ENCODE peak calls at places on chromosomes 6 and 20, in nine cellular contexts. N, G, Q, T, V, L, X, Z and E are unnamed samples.

GRCh38 chr6:159761135-159761872 is 541 bp upstream of the ACAT2 start:
- DNase-seq in N (peak), G (no peak), Q (peak), T (no peak), V (peak), L (no peak), X (peak), Z (no peak), E (peak)

GRCh38 chr6:98467091-98467490 is 367.3 kb upstream of the POU3F2 start:
- DNase-seq in N (no peak), G (no peak), Q (no peak), T (no peak), V (no peak), L (no peak), X (no peak), Z (no peak), E (no peak)

GRCh38 chr6:35328108-35328723 is 14.1 kb upstream of the PPARD start:
- DNase-seq in N (no peak), G (no peak), Q (no peak), T (no peak), V (no peak), L (no peak), X (peak), Z (no peak), E (no peak)

GRCh38 chr6:105484238-105485161 is 81.6 kb upstream of the PREP start:
- DNase-seq in N (peak), G (no peak), Q (no peak), T (peak), V (peak), L (no peak), X (peak), Z (peak), E (no peak)

GRCh38 chr20:31713312-31714049 is 9.2 kb downstream of the BCL2L1 start:
- DNase-seq in N (peak), G (peak), Q (no peak), T (no peak), V (no peak), L (no peak), X (peak), Z (peak), E (no peak)

GRCh38 chr6:45681860-45682488 is 304.2 kb upstream of the SUPT3H start:
- DNase-seq in N (no peak), G (no peak), Q (no peak), T (no peak), V (no peak), L (peak), X (no peak), Z (no peak), E (peak)

GRCh38 chr6:225121-225721 is 67.1 kb upstream of the DUSP22 start:
- DNase-seq in N (no peak), G (peak), Q (no peak), T (no peak), V (no peak), L (no peak), X (no peak), Z (no peak), E (peak)

GRCh38 chr20:20407891-20408805 is 40.2 kb downstream of the INSM1 start:
- DNase-seq in N (no peak), G (no peak), Q (no peak), T (peak), V (no peak), L (no peak), X (peak), Z (peak), E (no peak)

GRCh38 chr6:38179794-38180430 is 360.4 kb downstream of the ZFAND3 start:
- DNase-seq in N (no peak), G (no peak), Q (no peak), T (no peak), V (no peak), L (no peak), X (no peak), Z (no peak), E (no peak)

GRCh38 chr20:93641-94040 is 6.2 kb downstream of the DEFB125 start:
- DNase-seq in N (no peak), G (no peak), Q (no peak), T (no peak), V (no peak), L (no peak), X (no peak), Z (no peak), E (no peak)

GRCh38 chr6:52551483-52552277 is 25.2 kb downstream of the TRAM2 start:
- DNase-seq in N (peak), G (peak), Q (peak), T (no peak), V (no peak), L (no peak), X (peak), Z (no peak), E (no peak)

GRCh38 chr20:11261533-11262000 is 587.8 kb upstream of the JAG1 start:
- DNase-seq in N (no peak), G (no peak), Q (no peak), T (no peak), V (no peak), L (no peak), X (no peak), Z (no peak), E (no peak)

GRCh38 chr6:145247677-145248419 is 487.5 kb downstream of the EPM2A start:
- DNase-seq in N (peak), G (no peak), Q (no peak), T (no peak), V (no peak), L (no peak), X (no peak), Z (no peak), E (peak)

GRCh38 chr20:40006168-40006860 is 682.7 kb downstream of the MAFB start:
- DNase-seq in N (no peak), G (no peak), Q (no peak), T (no peak), V (no peak), L (no peak), X (no peak), Z (no peak), E (no peak)

GRCh38 chr6:39614393-39614792 is 110.8 kb downstream of the KIF6 start:
- DNase-seq in N (no peak), G (no peak), Q (no peak), T (no peak), V (no peak), L (no peak), X (no peak), Z (no peak), E (no peak)

GRCh38 chr20:3238616-3239025 is 369 bp downstream of the SLC4A11 start:
- DNase-seq in N (no peak), G (no peak), Q (peak), T (no peak), V (no peak), L (no peak), X (no peak), Z (no peak), E (no peak)

GRCh38 chr6:1170793-1171192 is 141.1 kb upstream of the FOXQ1 start:
- DNase-seq in N (no peak), G (no peak), Q (no peak), T (no peak), V (no peak), L (no peak), X (no peak), Z (no peak), E (no peak)

GRCh38 chr20:14888172-14888571 is 550.8 kb upstream of the FLRT3 start:
- DNase-seq in N (no peak), G (no peak), Q (peak), T (no peak), V (no peak), L (no peak), X (no peak), Z (no peak), E (no peak)

GRCh38 chr20:25389858-25390537 is 637 bp downstream of the ABHD12 start:
- DNase-seq in N (peak), G (no peak), Q (peak), T (no peak), V (peak), L (no peak), X (no peak), Z (no peak), E (no peak)

GRCh38 chr6:43830775-43831174 is 60.8 kb downstream of the VEGFA start:
- DNase-seq in N (no peak), G (no peak), Q (no peak), T (no peak), V (no peak), L (no peak), X (no peak), Z (no peak), E (no peak)

GRCh38 chr6:2412731-2413130 is 167.3 kb upstream of the GMDS start:
- DNase-seq in N (peak), G (no peak), Q (no peak), T (no peak), V (no peak), L (no peak), X (no peak), Z (no peak), E (no peak)

GRCh38 chr6:34633785-34634184 is 62.8 kb downstream of the ILRUN start:
- DNase-seq in N (no peak), G (no peak), Q (no peak), T (no peak), V (no peak), L (no peak), X (no peak), Z (no peak), E (no peak)

GRCh38 chr6:25053875-25054371 is 118.2 kb upstream of the RIPOR2 start:
- DNase-seq in N (peak), G (no peak), Q (no peak), T (no peak), V (no peak), L (no peak), X (no peak), Z (no peak), E (no peak)

GRCh38 chr20:18926972-18927371 is 113.4 kb downstream of the SCP2D1 start:
- DNase-seq in N (no peak), G (no peak), Q (no peak), T (no peak), V (no peak), L (no peak), X (no peak), Z (no peak), E (no peak)

GRCh38 chr20:20204326-20204725 is 152.0 kb downstream of the CFAP61 start:
- DNase-seq in N (no peak), G (no peak), Q (no peak), T (no peak), V (no peak), L (no peak), X (no peak), Z (no peak), E (no peak)

GRCh38 chr6:48973486-48973885 is 489.6 kb downstream of the MMUT start:
- DNase-seq in N (no peak), G (no peak), Q (no peak), T (no peak), V (no peak), L (no peak), X (no peak), Z (no peak), E (no peak)

GRCh38 chr6:55882731-55883595 is 7.6 kb upstream of the BMP5 start:
- DNase-seq in N (peak), G (no peak), Q (no peak), T (peak), V (no peak), L (no peak), X (no peak), Z (no peak), E (no peak)

GRCh38 chr6:93417421-93417996 is 1.9 kb downstream of the EPHA7 start:
- DNase-seq in N (peak), G (no peak), Q (no peak), T (no peak), V (no peak), L (no peak), X (no peak), Z (no peak), E (no peak)

GRCh38 chr20:6626805-6627204 is 140.7 kb upstream of the BMP2 start:
- DNase-seq in N (no peak), G (no peak), Q (no peak), T (no peak), V (no peak), L (no peak), X (peak), Z (no peak), E (no peak)

GRCh38 chr6:19052219-19052618 is 665.1 kb downstream of the RNF144B start:
- DNase-seq in N (no peak), G (no peak), Q (no peak), T (no peak), V (no peak), L (no peak), X (no peak), Z (no peak), E (no peak)

GRCh38 chr6:6001443-6001842 is 5.3 kb downstream of the NRN1 start:
- DNase-seq in N (no peak), G (no peak), Q (no peak), T (no peak), V (no peak), L (no peak), X (no peak), Z (no peak), E (no peak)

GRCh38 chr6:19999319-20000191 is 162.4 kb downstream of the ID4 start:
- DNase-seq in N (no peak), G (no peak), Q (no peak), T (no peak), V (peak), L (peak), X (no peak), Z (peak), E (peak)

DNA sequence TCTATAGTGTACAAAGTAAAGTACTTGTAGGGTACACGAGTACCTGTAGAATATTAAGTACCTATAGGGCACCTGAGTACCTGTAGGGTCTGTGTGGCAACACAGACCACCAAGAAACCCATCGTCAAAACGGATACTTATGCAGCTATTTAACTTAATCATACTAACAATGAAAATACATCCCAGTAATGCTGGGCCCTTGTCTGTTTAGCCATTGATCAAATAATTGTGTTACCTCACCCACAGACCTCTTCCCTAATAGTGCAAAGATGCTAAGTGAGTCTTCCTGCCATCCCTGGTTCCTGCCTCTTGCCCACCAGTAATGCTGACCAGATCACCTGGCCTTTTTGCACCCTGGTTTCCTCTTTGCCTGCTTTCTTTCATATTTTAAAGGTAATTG is 7.5 kb upstream of the COL10A1 start:
- DNase-seq in N (no peak), G (no peak), Q (no peak), T (no peak), V (no peak), L (no peak), X (no peak), Z (no peak), E (no peak)
- H3K4me3 ChIP-seq in N (no peak), G (no peak), Q (no peak), T (no peak), V (no peak), L (no peak), X (no peak), Z (no peak), E (no peak)

GRCh38 chr6:157119502-157120027 is 203.8 kb downstream of the TMEM242 start:
- DNase-seq in N (no peak), G (no peak), Q (no peak), T (no peak), V (no peak), L (no peak), X (peak), Z (no peak), E (no peak)

GRCh38 chr6:157121897-157122296 is 201.4 kb downstream of the TMEM242 start:
- DNase-seq in N (no peak), G (no peak), Q (no peak), T (no peak), V (no peak), L (no peak), X (no peak), Z (no peak), E (no peak)

GRCh38 chr6:157120523-157121232 is 202.6 kb downstream of the TMEM242 start:
- DNase-seq in N (no peak), G (no peak), Q (peak), T (no peak), V (no peak), L (no peak), X (no peak), Z (no peak), E (no peak)

GRCh38 chr6:157113389-157113788 is 209.9 kb downstream of the TMEM242 start:
- DNase-seq in N (no peak), G (no peak), Q (no peak), T (no peak), V (no peak), L (no peak), X (no peak), Z (no peak), E (no peak)

GRCh38 chr6:157116420-157116819 is 206.9 kb downstream of the TMEM242 start:
- DNase-seq in N (no peak), G (no peak), Q (no peak), T (no peak), V (no peak), L (no peak), X (no peak), Z (no peak), E (no peak)
- H3K27ac ChIP-seq in N (no peak), G (no peak), Q (no peak), T (no peak), V (no peak), L (no peak), X (no peak), Z (no peak), E (no peak)

GRCh38 chr6:14359438-14359837 is 241.9 kb downstream of the CD83 start:
- DNase-seq in N (no peak), G (no peak), Q (no peak), T (no peak), V (no peak), L (no peak), X (no peak), Z (no peak), E (no peak)

GRCh38 chr6:14361956-14362587 is 244.5 kb downstream of the CD83 start:
- DNase-seq in N (no peak), G (no peak), Q (no peak), T (no peak), V (no peak), L (no peak), X (no peak), Z (no peak), E (no peak)

GRCh38 chr6:14361297-14361696 is 243.7 kb downstream of the CD83 start:
- DNase-seq in N (no peak), G (no peak), Q (no peak), T (no peak), V (no peak), L (no peak), X (no peak), Z (no peak), E (no peak)

GRCh38 chr6:14365393-14365792 is 247.8 kb downstream of the CD83 start:
- DNase-seq in N (no peak), G (no peak), Q (no peak), T (no peak), V (no peak), L (no peak), X (no peak), Z (no peak), E (no peak)

DNA sequence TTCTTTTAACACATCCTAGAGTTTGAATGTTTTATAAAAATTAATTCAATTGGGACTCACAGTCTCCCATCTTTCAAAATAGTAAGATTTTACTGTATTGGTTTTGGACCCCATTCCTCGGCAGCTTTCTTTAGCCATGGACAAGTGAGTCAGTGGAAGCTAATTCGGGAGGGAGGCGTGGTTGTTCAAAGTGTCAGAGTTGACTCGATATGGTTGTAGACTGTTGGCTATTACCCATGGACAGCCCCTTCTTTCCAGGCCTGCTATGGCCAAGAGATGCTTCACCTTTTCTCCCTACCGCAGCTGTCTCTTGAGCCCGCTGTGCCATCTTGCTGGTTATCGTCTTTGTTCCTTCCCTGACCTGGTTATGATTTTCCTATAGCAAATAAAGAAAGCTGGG is 243.0 kb downstream of the CD83 start:
- DNase-seq in N (no peak), G (no peak), Q (no peak), T (no peak), V (no peak), L (no peak), X (no peak), Z (no peak), E (no peak)
- TF ChIP-seq POLR2AphosphoS5 in N (no peak), G (no peak), Q (no peak), T (no peak), V (no peak), L (no peak), X (no peak), Z (no peak), E (no peak)

GRCh38 chr6:100612101-100612500 is 147.4 kb upstream of the SIM1 start:
- DNase-seq in N (no peak), G (no peak), Q (no peak), T (no peak), V (no peak), L (no peak), X (no peak), Z (no peak), E (no peak)
- H3K4me3 ChIP-seq in N (no peak), G (no peak), Q (no peak), T (no peak), V (no peak), L (no peak), X (no peak), Z (no peak), E (no peak)

DNA sequence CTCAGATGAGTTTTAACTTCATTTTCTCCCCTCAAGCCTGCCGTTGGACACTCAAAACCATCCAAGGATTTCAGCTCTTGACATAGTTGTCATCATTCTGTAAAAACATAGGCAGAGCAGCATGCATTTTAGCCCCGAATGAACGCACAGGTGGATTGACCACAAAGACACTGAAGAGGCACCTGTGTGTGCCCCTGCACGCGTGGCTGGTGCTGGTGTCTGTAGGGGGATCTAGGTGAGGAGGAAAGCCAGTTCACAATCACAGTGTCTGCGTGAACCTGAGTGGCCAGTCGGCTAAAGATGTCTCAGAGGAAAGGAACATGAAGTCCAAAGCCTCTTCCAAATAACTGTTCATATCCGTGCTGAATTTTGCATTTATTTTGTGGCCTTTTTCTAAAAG is 309.2 kb downstream of the QKI start:
- DNase-seq in N (no peak), G (no peak), Q (no peak), T (no peak), V (no peak), L (no peak), X (no peak), Z (no peak), E (no peak)
- H3K27ac ChIP-seq in N (no peak), G (no peak), Q (no peak), T (no peak), V (no peak), L (no peak), X (no peak), Z (no peak), E (no peak)

GRCh38 chr6:32947552-32948465 is 5.1 kb downstream of the HLA-DMA start:
- DNase-seq in N (peak), G (no peak), Q (peak), T (peak), V (peak), L (no peak), X (peak), Z (peak), E (peak)
- TF ChIP-seq POLR2AphosphoS5 in N (no peak), G (no peak), Q (peak), T (no peak), V (no peak), L (no peak), X (no peak), Z (no peak), E (no peak)

GRCh38 chr6:29806387-29806786 is 21.2 kb upstream of the HLA-G start:
- DNase-seq in N (no peak), G (no peak), Q (no peak), T (no peak), V (no peak), L (no peak), X (no peak), Z (no peak), E (no peak)
- H3K4me3 ChIP-seq in N (no peak), G (no peak), Q (no peak), T (no peak), V (no peak), L (no peak), X (no peak), Z (no peak), E (no peak)